ENCODE peak calls at places on chromosomes 1 and 21, in five cellular contexts. M, Q, N, R and P are unnamed samples.
A peak's percentile ranks its signal among the peaks of the same experiment; 100 is the strongest.

GRCh38 chr21:15840406-15840805 is 110.6 kb downstream of the USP25 start:
- DNase-seq in M (no peak), Q (no peak), N (no peak), R (no peak), P (no peak)

GRCh38 chr1:10509823-10510509 is 35.2 kb downstream of the PEX14 start:
- DNase-seq in M (peak; percentile 17), Q (no peak), N (no peak), R (no peak), P (no peak)

GRCh38 chr1:22313321-22313720 is 138.3 kb upstream of the ZBTB40 start:
- DNase-seq in M (no peak), Q (no peak), N (no peak), R (no peak), P (no peak)

GRCh38 chr1:180815188-180815587 is 97.5 kb upstream of the KIAA1614 start:
- DNase-seq in M (no peak), Q (no peak), N (no peak), R (no peak), P (no peak)

GRCh38 chr21:34890724-34891609 is 158.1 kb downstream of the RUNX1 start:
- DNase-seq in M (peak; percentile 75), Q (no peak), N (peak; percentile 75), R (peak; percentile 64), P (no peak)

GRCh38 chr1:65359888-65360287 is 50.5 kb downstream of the DNAJC6 start:
- DNase-seq in M (no peak), Q (no peak), N (no peak), R (no peak), P (no peak)

GRCh38 chr1:54158071-54158470 is 5.3 kb upstream of the CDCP2 start:
- DNase-seq in M (no peak), Q (no peak), N (no peak), R (no peak), P (no peak)

GRCh38 chr1:84712288-84712874 is 22.1 kb upstream of the SSX2IP start:
- DNase-seq in M (no peak), Q (no peak), N (no peak), R (no peak), P (no peak)

GRCh38 chr1:240522122-240522822 is 89.7 kb downstream of the GREM2 start:
- DNase-seq in M (no peak), Q (no peak), N (no peak), R (no peak), P (no peak)

GRCh38 chr1:54227091-54227602 is 27.2 kb downstream of the MRPL37 start:
- DNase-seq in M (peak; percentile 51), Q (no peak), N (no peak), R (peak; percentile 93), P (no peak)

GRCh38 chr1:76901158-76901767 is 34.0 kb downstream of the ST6GALNAC5 start:
- DNase-seq in M (peak; percentile 77), Q (no peak), N (no peak), R (no peak), P (peak; percentile 50)

GRCh38 chr1:173269490-173270230 is 62.5 kb upstream of the TNFSF4 start:
- DNase-seq in M (no peak), Q (no peak), N (no peak), R (no peak), P (no peak)

GRCh38 chr1:22218618-22219250 is 75.8 kb upstream of the WNT4 start:
- DNase-seq in M (peak; percentile 42), Q (no peak), N (peak; percentile 52), R (no peak), P (no peak)

GRCh38 chr1:84103197-84103992 is 40.7 kb upstream of the PRKACB start:
- DNase-seq in M (peak; percentile 70), Q (no peak), N (peak; percentile 77), R (no peak), P (no peak)

GRCh38 chr1:31421404-31422040 is 8.5 kb downstream of the SERINC2 start:
- DNase-seq in M (peak; percentile 86), Q (no peak), N (no peak), R (no peak), P (peak; percentile 53)

GRCh38 chr1:93029317-93029716 is 49.8 kb upstream of the MTF2 start:
- DNase-seq in M (no peak), Q (no peak), N (no peak), R (no peak), P (no peak)

GRCh38 chr1:70044832-70045231 is 160.5 kb downstream of the LRRC40 start:
- DNase-seq in M (no peak), Q (no peak), N (no peak), R (no peak), P (no peak)

GRCh38 chr1:232968965-232969364 is 18.6 kb downstream of the NTPCR start:
- DNase-seq in M (no peak), Q (no peak), N (no peak), R (no peak), P (peak; percentile 85)

GRCh38 chr1:14924455-14925325 is 228.9 kb upstream of the TMEM51 start:
- DNase-seq in M (peak; percentile 74), Q (no peak), N (no peak), R (peak; percentile 84), P (peak; percentile 37)

GRCh38 chr1:210633636-210634035 is 304.9 kb downstream of the HHAT start:
- DNase-seq in M (no peak), Q (no peak), N (no peak), R (no peak), P (no peak)

GRCh38 chr1:8625981-8626898 is 191.2 kb downstream of the RERE start:
- DNase-seq in M (no peak), Q (no peak), N (no peak), R (no peak), P (no peak)

GRCh38 chr1:227449051-227449450 is 114.3 kb upstream of the ZNF678 start:
- DNase-seq in M (peak; percentile 83), Q (no peak), N (no peak), R (no peak), P (peak; percentile 12)

GRCh38 chr1:26225033-26225831 is 8.8 kb upstream of the CEP85 start:
- DNase-seq in M (peak; percentile 98), Q (no peak), N (peak; percentile 70), R (peak; percentile 93), P (no peak)

GRCh38 chr1:81899214-81899613 is 98.5 kb downstream of the ADGRL2 start:
- DNase-seq in M (no peak), Q (no peak), N (no peak), R (no peak), P (no peak)

GRCh38 chr1:112687785-112688496 is 13.5 kb downstream of the MOV10 start:
- DNase-seq in M (no peak), Q (no peak), N (no peak), R (no peak), P (no peak)

GRCh38 chr1:155946633-155947219 is 5.3 kb downstream of the RXFP4 start:
- DNase-seq in M (no peak), Q (no peak), N (peak; percentile 27), R (no peak), P (no peak)

DNA sequence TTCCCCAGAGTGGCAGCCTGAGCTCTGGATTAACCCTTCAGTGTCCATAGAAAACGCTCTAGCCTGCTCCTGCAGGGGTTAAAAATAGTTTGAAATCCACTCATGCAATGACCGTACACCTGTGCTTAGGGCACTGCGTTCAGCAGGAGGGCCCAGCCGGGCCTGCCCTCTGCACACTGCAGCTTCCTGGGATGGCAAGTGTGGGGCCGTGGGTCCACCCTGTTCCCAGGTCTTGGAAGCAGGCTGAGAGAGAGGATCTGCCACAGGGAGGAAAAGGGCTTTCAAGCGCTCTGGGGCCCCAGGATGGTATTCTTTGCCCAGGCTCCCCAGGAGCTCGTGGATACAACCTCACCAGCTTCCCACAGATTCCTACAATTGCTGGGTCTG is 1.5 kb upstream of the S100B start:
- DNase-seq in M (no peak), Q (no peak), N (no peak), R (no peak), P (no peak)
- H3K27ac ChIP-seq in M (no peak overlapping the region), Q (no peak overlapping the region), N (peak overlapping the region; percentile 25), R (no peak overlapping the region), P (no peak overlapping the region)

DNA sequence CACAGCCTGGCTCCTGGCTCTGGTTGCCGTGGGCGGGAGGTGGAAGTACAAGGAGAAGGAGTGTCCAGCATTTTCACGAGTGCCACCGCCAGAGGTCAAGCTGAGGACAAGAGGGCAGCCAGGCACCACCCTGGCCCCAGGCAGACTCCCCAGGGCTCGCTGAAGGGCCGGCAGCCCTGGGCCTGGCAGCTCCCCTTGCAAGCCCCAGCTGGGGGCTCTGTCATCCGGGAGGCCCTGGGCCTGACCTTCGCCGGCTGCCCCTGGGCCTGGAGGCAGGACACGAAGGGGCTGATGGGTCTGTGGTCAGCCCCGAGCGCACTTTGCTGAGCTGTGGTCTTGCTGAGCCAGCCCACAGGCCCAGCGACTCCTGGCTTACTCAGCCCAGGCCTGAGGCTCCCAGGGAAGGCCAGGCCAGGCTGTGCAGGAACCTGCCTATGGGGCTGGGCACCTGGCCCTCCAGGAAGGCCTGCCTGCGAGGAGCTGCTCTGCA is 74.9 kb downstream of the MORN1 start:
- DNase-seq in M (no peak), Q (no peak), N (no peak), R (no peak), P (no peak)
- H3K27ac ChIP-seq in M (peak overlapping the region; percentile 60), Q (no peak overlapping the region), N (peak overlapping the region; percentile 91), R (no peak overlapping the region), P (no peak overlapping the region)

GRCh38 chr1:214551436-214552173 is at the start of gene PTPN14:
- DNase-seq in M (peak; percentile 95), Q (no peak), N (peak; percentile 95), R (peak; percentile 93), P (peak; percentile 68)

GRCh38 chr1:214551052-214551435 is 358 bp downstream of the PTPN14 start:
- DNase-seq in M (no peak), Q (no peak), N (peak; percentile 81), R (peak; percentile 87), P (no peak)

GRCh38 chr1:214548988-214549387 is 2.4 kb downstream of the PTPN14 start:
- DNase-seq in M (no peak), Q (no peak), N (peak; percentile 72), R (no peak), P (no peak)

GRCh38 chr1:214549604-214550338 is 1.6 kb downstream of the PTPN14 start:
- DNase-seq in M (peak; percentile 67), Q (no peak), N (no peak), R (no peak), P (no peak)

DNA sequence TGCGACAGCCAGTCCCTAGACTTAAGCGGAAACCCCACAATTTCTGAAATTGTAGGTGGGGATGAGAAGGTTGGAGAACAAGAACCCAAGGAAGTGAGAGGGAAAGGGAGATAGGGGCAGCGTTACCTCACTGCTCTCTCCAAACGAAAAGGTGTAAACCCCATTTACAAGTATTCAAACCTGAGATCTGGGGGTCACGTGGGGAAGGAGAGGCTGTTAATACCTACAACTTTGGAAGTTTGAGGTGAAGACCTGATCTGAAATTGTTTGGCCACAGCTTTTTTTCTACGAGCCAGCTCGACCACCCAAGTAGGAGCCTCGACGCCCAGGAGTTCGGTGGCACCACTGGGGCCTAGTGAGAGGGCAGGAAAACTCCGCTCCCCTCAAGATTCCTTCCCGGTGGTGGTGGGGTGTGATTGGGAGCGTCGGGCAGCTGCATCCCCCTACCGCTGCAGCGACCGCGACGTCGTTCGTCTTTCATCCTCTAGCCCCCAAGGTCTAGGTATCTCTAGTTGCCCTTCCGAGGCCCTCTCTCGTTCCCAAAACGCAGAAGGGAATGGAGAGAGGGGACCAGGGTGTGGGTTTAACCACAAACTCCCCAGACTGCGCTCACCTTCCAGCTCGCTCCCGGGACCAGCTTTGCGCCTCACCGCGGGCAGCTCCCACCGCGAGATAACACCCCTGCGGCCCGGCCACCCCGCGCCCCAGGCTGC is 907 bp downstream of the PTPN14 start:
- DNase-seq in M (peak; percentile 70), Q (no peak), N (no peak), R (peak; percentile 40), P (no peak)
- H3K27ac ChIP-seq in M (peak overlapping the region; percentile 88), Q (no peak overlapping the region), N (peak overlapping the region; percentile 99), R (peak overlapping the region; percentile 96), P (no peak overlapping the region)

GRCh38 chr1:170791941-170792340 is 128.0 kb downstream of the PRRX1 start:
- DNase-seq in M (no peak), Q (no peak), N (no peak), R (no peak), P (no peak)
- H3K27ac ChIP-seq in M (no peak overlapping the region), Q (no peak overlapping the region), N (no peak overlapping the region), R (no peak overlapping the region), P (no peak overlapping the region)